ENCODE peak calls at places on chromosome X, in nine cellular contexts. W is fibroblast of lung; T is keratinocyte; O is tibial artery; X is CD4-positive, CD25-positive, alpha-beta regulatory T cell; M is psoas muscle; Z is heart left ventricle; B is mammary epithelial cell; R is PC-9. G is an unnamed sample.
A peak's percentile ranks its signal among the peaks of the same experiment; 100 is the strongest.

GRCh38 chrX:144327515-144327914 is 443.6 kb downstream of the UBE2NL start:
- DNase-seq in W (no peak), T (no peak), O (no peak), X (no peak), M (no peak), Z (no peak), B (peak; percentile 3), R (no peak), G (no peak)

GRCh38 chrX:55007633-55008032 is 7.5 kb downstream of the APEX2 start:
- DNase-seq in W (peak; percentile 50), T (no peak), O (peak; percentile 23), X (no peak), M (no peak), Z (peak; percentile 58), B (peak; percentile 53), R (peak; percentile 65), G (no peak)

GRCh38 chrX:103710609-103711008 is at the start of gene TMEM31:
- DNase-seq in W (no peak), T (no peak), O (no peak), X (no peak), M (no peak), Z (no peak), B (no peak), R (no peak), G (no peak)

GRCh38 chrX:63751481-63751880 is 33.5 kb downstream of the ARHGEF9 start:
- DNase-seq in W (no peak), T (peak; percentile 38), O (no peak), X (no peak), M (no peak), Z (no peak), B (peak; percentile 83), R (peak; percentile 48), G (no peak)

GRCh38 chrX:153469811-153470410 is 465 bp downstream of the HAUS7 start:
- DNase-seq in W (no peak), T (no peak), O (no peak), X (peak; percentile 8), M (peak; percentile 66), Z (no peak), B (peak; percentile 8), R (peak; percentile 40), G (peak; percentile 65)

GRCh38 chrX:102808336-102808735 is 87.8 kb downstream of the GPRASP3 start:
- DNase-seq in W (no peak), T (no peak), O (no peak), X (no peak), M (no peak), Z (no peak), B (peak; percentile 18), R (no peak), G (no peak)

GRCh38 chrX:15747626-15748173 is 9.6 kb downstream of the CA5B start:
- DNase-seq in W (no peak), T (no peak), O (no peak), X (no peak), M (no peak), Z (no peak), B (no peak), R (no peak), G (no peak)

GRCh38 chrX:64976673-64977040 is 407 bp upstream of the ZC4H2 start:
- DNase-seq in W (no peak), T (no peak), O (no peak), X (no peak), M (no peak), Z (no peak), B (no peak), R (no peak), G (no peak)

GRCh38 chrX:2500091-2500680 is 590 bp downstream of the DHRSX start:
- DNase-seq in W (peak; percentile 57), T (no peak), O (peak; percentile 28), X (peak; percentile 2), M (peak; percentile 56), Z (peak; percentile 51), B (peak; percentile 52), R (no peak), G (peak; percentile 68)

GRCh38 chrX:109707322-109707721 is 25.7 kb downstream of the ACSL4 start:
- DNase-seq in W (no peak), T (no peak), O (no peak), X (no peak), M (no peak), Z (no peak), B (no peak), R (no peak), G (no peak)

GRCh38 chrX:9205599-9206223 is 171.8 kb upstream of the FAM9B start:
- DNase-seq in W (no peak), T (no peak), O (no peak), X (no peak), M (no peak), Z (no peak), B (no peak), R (no peak), G (no peak)

GRCh38 chrX:10001496-10001895 is 34.3 kb downstream of the CLDN34 start:
- DNase-seq in W (peak; percentile 35), T (no peak), O (no peak), X (no peak), M (no peak), Z (no peak), B (no peak), R (no peak), G (no peak)

GRCh38 chrX:107766470-107767140 is 9.0 kb downstream of the TSC22D3 start:
- DNase-seq in W (peak; percentile 48), T (peak; percentile 21), O (peak; percentile 64), X (no peak), M (peak; percentile 82), Z (peak; percentile 57), B (peak; percentile 42), R (peak; percentile 88), G (no peak)

GRCh38 chrX:14528629-14529287 is 578 bp upstream of the GLRA2 start:
- DNase-seq in W (peak; percentile 55), T (peak; percentile 7), O (peak; percentile 22), X (no peak), M (peak; percentile 41), Z (peak; percentile 28), B (peak; percentile 60), R (no peak), G (peak; percentile 23)

GRCh38 chrX:13939741-13940597 is 89.7 kb downstream of the GEMIN8 start:
- DNase-seq in W (no peak), T (no peak), O (no peak), X (no peak), M (no peak), Z (no peak), B (no peak), R (no peak), G (no peak)

GRCh38 chrX:127085939-127086338 is 266.4 kb downstream of the PRR32 start:
- DNase-seq in W (no peak), T (no peak), O (no peak), X (no peak), M (no peak), Z (no peak), B (no peak), R (no peak), G (no peak)

GRCh38 chrX:19670321-19670750 is 155.0 kb upstream of the MAP3K15 start:
- DNase-seq in W (peak; percentile 86), T (no peak), O (no peak), X (no peak), M (peak; percentile 52), Z (no peak), B (no peak), R (peak; percentile 67), G (no peak)

GRCh38 chrX:19673334-19674040 is 158.2 kb upstream of the MAP3K15 start:
- DNase-seq in W (peak; percentile 92), T (peak; percentile 66), O (peak; percentile 51), X (no peak), M (peak; percentile 65), Z (peak; percentile 75), B (peak; percentile 80), R (peak; percentile 88), G (peak; percentile 89)

GRCh38 chrX:19672211-19672814 is 157.0 kb upstream of the MAP3K15 start:
- DNase-seq in W (no peak), T (no peak), O (no peak), X (no peak), M (no peak), Z (no peak), B (peak; percentile 74), R (peak; percentile 51), G (no peak)

GRCh38 chrX:19674041-19674769 is 158.9 kb upstream of the MAP3K15 start:
- DNase-seq in W (no peak), T (no peak), O (no peak), X (no peak), M (no peak), Z (no peak), B (no peak), R (no peak), G (no peak)

GRCh38 chrX:19670854-19671620 is 155.7 kb upstream of the MAP3K15 start:
- DNase-seq in W (peak; percentile 81), T (no peak), O (peak; percentile 22), X (no peak), M (no peak), Z (peak; percentile 52), B (peak; percentile 86), R (peak; percentile 82), G (peak; percentile 67)
- H3K4me3 ChIP-seq in W (peak overlapping the region; percentile 25), T (peak overlapping the region; percentile 28), O (no peak overlapping the region), X (no peak overlapping the region), M (no peak overlapping the region), Z (no peak overlapping the region), B (peak overlapping the region; percentile 31), R (peak overlapping the region; percentile 59), G (peak overlapping the region; percentile 33)

DNA sequence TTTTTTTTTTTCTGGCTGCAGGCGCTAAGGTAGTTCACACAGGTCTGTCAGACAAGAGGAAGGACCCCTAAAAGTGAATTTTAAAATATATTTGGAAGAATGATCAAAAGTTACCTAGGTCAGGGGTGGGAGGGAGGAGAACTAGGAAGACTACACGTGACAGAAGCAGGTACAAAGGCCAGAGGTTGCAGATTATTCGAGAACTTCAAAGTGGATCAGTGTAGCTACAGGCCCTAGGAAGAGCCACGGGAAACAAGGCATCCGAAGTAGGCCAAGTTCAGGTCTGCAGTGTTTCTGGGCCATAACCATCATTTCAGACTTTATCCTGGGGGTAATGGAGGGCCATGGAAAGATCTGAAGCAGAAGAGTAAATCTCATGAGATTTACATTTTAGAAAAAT is 16.5 kb downstream of the MAOB start:
- DNase-seq in W (no peak), T (no peak), O (no peak), X (no peak), M (no peak), Z (no peak), B (no peak), R (no peak), G (no peak)
- H3K9me3 ChIP-seq in W (no peaks in the 10 kb centered on the region), T (no peaks in the 10 kb centered on the region), O (no peaks in the 10 kb centered on the region), X (no peaks in the 10 kb centered on the region), M (no peaks in the 10 kb centered on the region), Z (no peaks in the 10 kb centered on the region), B (no peaks in the 10 kb centered on the region), R (no peaks in the 10 kb centered on the region), G (no peaks in the 10 kb centered on the region)

DNA sequence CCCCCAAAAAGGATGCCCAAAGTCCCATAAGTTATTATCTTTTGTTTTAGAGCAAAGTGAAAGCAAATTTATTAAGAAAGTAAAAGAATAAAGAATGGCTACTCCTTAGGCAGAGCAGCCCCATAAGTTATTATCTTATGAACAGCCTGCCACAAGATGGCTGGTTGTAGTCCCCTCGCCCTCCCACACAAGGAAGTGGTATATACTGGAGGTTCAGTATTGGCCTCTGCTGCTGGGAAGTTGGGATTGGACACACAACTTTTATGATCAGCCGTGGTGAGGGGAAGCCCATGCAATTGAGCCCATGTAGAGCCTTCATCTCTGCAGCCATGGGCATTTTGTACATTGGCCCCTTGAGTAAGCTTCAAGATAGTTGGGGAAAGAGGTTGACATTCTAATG is 8.0 kb upstream of the SMIM10 start:
- DNase-seq in W (no peak), T (no peak), O (no peak), X (no peak), M (no peak), Z (no peak), B (no peak), R (no peak), G (no peak)
- H3K4me3 ChIP-seq in W (no peak overlapping the region), T (no peak overlapping the region), O (no peak overlapping the region), X (no peak overlapping the region), M (no peak overlapping the region), Z (no peak overlapping the region), B (no peak overlapping the region), R (no peak overlapping the region), G (no peak overlapping the region)

GRCh38 chrX:40496728-40497127 is 84.0 kb upstream of the ATP6AP2 start:
- DNase-seq in W (peak; percentile 33), T (no peak), O (no peak), X (no peak), M (no peak), Z (no peak), B (no peak), R (no peak), G (no peak)
- H3K9me3 ChIP-seq in W (no peaks in the 10 kb centered on the region), T (no peaks in the 10 kb centered on the region), O (peaks cover 11% of the 10 kb centered on the region), X (no peaks in the 10 kb centered on the region), M (no peaks in the 10 kb centered on the region), Z (no peaks in the 10 kb centered on the region), B (no peaks in the 10 kb centered on the region), R (no peaks in the 10 kb centered on the region), G (no peaks in the 10 kb centered on the region)

G was measured in SJSA1.